ENCODE peak calls at places on chromosome X, in nine cellular contexts. Y, N, A, X, M, K, G, J and B are unnamed samples.

GRCh38 chrX:112270991-112271390 is 188.4 kb upstream of the TRPC5 start:
- DNase-seq in Y (no peak), X (no peak), M (no peak), A (no peak), N (no peak), K (no peak), G (no peak), J (no peak), B (no peak)

GRCh38 chrX:82320554-82320953 is 1118.7 kb downstream of the SH3BGRL start:
- DNase-seq in Y (no peak), G (no peak), K (no peak), X (no peak), M (no peak), A (no peak), N (no peak), J (no peak), B (no peak)

GRCh38 chrX:19793471-19793870 is 93.9 kb downstream of the SH3KBP1 start:
- DNase-seq in J (no peak), N (no peak), X (no peak), A (no peak), G (no peak), M (no peak), Y (no peak), K (no peak), B (no peak)

GRCh38 chrX:18997916-18998315 is 14.0 kb upstream of the PHKA2 start:
- DNase-seq in M (no peak), A (no peak), K (no peak), J (no peak), Y (no peak), N (no peak), G (no peak), X (no peak), B (no peak)

GRCh38 chrX:39869846-39870601 is 227.7 kb downstream of the BCOR start:
- DNase-seq in J (no peak), N (no peak), G (no peak), M (no peak), K (no peak), Y (no peak), X (peak), A (peak), B (no peak)

GRCh38 chrX:101419489-101419888 is 11.5 kb downstream of the HNRNPH2 start:
- DNase-seq in M (no peak), A (no peak), N (no peak), G (no peak), J (no peak), K (no peak), Y (no peak), X (no peak), B (no peak)

GRCh38 chrX:47674776-47675175 is 15.8 kb upstream of the UXT start:
- DNase-seq in J (no peak), A (no peak), N (no peak), G (no peak), X (no peak), M (no peak), Y (no peak), K (no peak), B (no peak)

GRCh38 chrX:108304210-108304609 is 134.0 kb downstream of the COL4A6 start:
- DNase-seq in J (no peak), G (no peak), A (no peak), Y (no peak), M (no peak), N (no peak), X (no peak), K (no peak), B (no peak)

GRCh38 chrX:85114776-85115175 is 111.1 kb downstream of the APOOL start:
- DNase-seq in X (no peak), K (no peak), Y (no peak), J (no peak), M (no peak), A (no peak), N (no peak), G (no peak), B (no peak)

GRCh38 chrX:72216973-72217372 is 21.9 kb downstream of the ERCC6L start:
- DNase-seq in J (no peak), Y (no peak), K (no peak), G (no peak), A (no peak), N (no peak), X (no peak), M (no peak), B (no peak)

GRCh38 chrX:138756234-138756633 is 44.7 kb upstream of the FGF13 start:
- DNase-seq in X (no peak), A (no peak), G (peak), N (peak), Y (peak), K (no peak), M (no peak), J (no peak), B (no peak)

GRCh38 chrX:78708171-78708570 is 39.3 kb upstream of the LPAR4 start:
- DNase-seq in J (peak), X (no peak), M (no peak), A (no peak), G (peak), N (no peak), Y (no peak), K (no peak), B (no peak)
- TF ChIP-seq CTCF in J (peak), X (no peak), M (peak), A (no peak), G (peak), N (peak), Y (no peak), K (peak), B (peak)

GRCh38 chrX:4277122-4277521 is 563.7 kb upstream of the PRKX start:
- DNase-seq in G (no peak), K (no peak), X (no peak), Y (no peak), N (no peak), M (no peak), A (no peak), J (no peak), B (no peak)
- TF ChIP-seq CTCF in G (no peak), K (no peak), X (no peak), Y (no peak), N (no peak), M (no peak), A (no peak), J (no peak), B (no peak)

DNA sequence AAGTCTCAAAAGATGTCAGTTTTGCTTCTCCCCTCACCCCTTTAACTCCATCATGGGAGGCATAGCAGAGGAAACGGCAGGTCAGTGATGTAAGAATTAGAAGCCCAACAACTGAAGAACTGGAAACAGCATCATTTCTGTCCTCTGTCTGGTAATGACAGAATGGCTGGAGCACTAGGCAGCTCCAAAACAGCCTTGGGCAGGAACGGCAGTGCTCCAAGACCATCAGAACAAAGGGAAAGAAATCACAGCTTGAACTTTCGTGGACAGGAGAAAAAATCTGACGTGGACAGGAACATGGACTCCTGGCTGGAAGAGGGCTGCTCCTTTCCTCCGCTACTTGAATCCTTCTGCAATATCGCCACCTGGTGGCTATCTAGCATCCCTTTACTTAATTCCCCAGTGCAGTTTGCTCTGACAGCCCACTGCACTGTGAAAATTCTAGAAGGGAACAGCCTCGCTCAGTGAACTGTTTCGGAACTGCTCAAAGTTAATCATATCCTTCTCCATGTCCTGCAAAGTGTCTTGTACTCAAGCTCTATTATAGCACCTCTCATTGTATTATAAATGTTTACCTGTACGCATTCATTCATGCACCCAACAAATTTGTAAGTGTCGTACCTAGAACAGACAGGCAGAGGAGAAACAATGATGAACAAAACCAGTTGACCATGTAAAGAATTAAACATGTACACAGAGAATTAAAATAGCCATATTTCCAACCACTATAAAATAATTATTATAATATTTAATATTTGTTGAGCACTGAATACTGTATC is 20.4 kb downstream of the SLC25A53 start:
- DNase-seq in X (peak), M (no peak), J (peak), K (peak), A (peak), N (no peak), Y (peak), G (peak), B (peak)
- TF ChIP-seq CTCF in X (peak), M (peak), J (peak), K (peak), A (peak), N (peak), Y (peak), G (peak), B (peak)

GRCh38 chrX:97175147-97175546 is 291.4 kb downstream of the RPA4 start:
- DNase-seq in A (no peak), M (no peak), X (no peak), Y (no peak), G (no peak), J (no peak), N (no peak), K (no peak), B (no peak)
- TF ChIP-seq CTCF in A (no peak), M (no peak), X (no peak), Y (no peak), G (no peak), J (no peak), N (no peak), K (no peak), B (no peak)

GRCh38 chrX:151004085-151004484 is 20.9 kb downstream of the HMGB3 start:
- DNase-seq in N (no peak), X (no peak), K (no peak), M (no peak), G (no peak), A (no peak), Y (no peak), J (no peak), B (no peak)
- TF ChIP-seq CTCF in N (no peak), X (no peak), K (no peak), M (no peak), G (no peak), A (no peak), Y (no peak), J (no peak), B (no peak)

GRCh38 chrX:119694601-119695534 is 1.9 kb upstream of the SEPTIN6 start:
- DNase-seq in A (no peak), J (no peak), G (no peak), M (no peak), K (no peak), X (no peak), N (no peak), Y (no peak), B (no peak)
- TF ChIP-seq CTCF in A (no peak), J (no peak), G (peak), M (no peak), K (no peak), X (no peak), N (no peak), Y (no peak), B (no peak)

GRCh38 chrX:45824471-45824870 is 623.8 kb upstream of the DIPK2B start:
- DNase-seq in M (no peak), A (no peak), Y (peak), J (peak), G (peak), K (peak), X (no peak), N (no peak), B (peak)
- TF ChIP-seq CTCF in M (peak), A (peak), Y (no peak), J (peak), G (peak), K (peak), X (no peak), N (peak), B (peak)

GRCh38 chrX:70508296-70508911 is 63.8 kb downstream of the DLG3 start:
- DNase-seq in K (no peak), J (no peak), Y (no peak), A (no peak), G (no peak), X (no peak), N (no peak), M (no peak), B (no peak)
- TF ChIP-seq CTCF in K (no peak), J (no peak), Y (no peak), A (no peak), G (no peak), X (no peak), N (no peak), M (no peak), B (no peak)